ENCODE peak calls at places on chromosome 19, in seven cellular contexts. T, Z, L, J, I, U and G are unnamed samples.
A peak's percentile ranks its signal among the peaks of the same experiment; 100 is the strongest.

GRCh38 chr19:41083516-41083915 is 4.7 kb upstream of the CYP2A13 start:
- DNase-seq in T (no peak), Z (no peak), L (no peak), J (no peak), I (no peak), U (no peak), G (no peak)

GRCh38 chr19:46919324-46919723 is 58.5 kb downstream of the ARHGAP35 start:
- DNase-seq in T (no peak), Z (no peak), L (no peak), J (no peak), I (no peak), U (no peak), G (no peak)

GRCh38 chr19:50450369-50451222 is 17.9 kb downstream of the MYBPC2 start:
- DNase-seq in T (no peak), Z (no peak), L (no peak), J (no peak), I (no peak), U (no peak), G (no peak)

GRCh38 chr19:30091456-30091855 is 149.4 kb downstream of the URI1 start:
- DNase-seq in T (no peak), Z (no peak), L (no peak), J (no peak), I (no peak), U (no peak), G (no peak)

GRCh38 chr19:3768015-3768747 is 3.8 kb downstream of the RAX2 start:
- DNase-seq in T (no peak), Z (no peak), L (no peak), J (no peak), I (no peak), U (no peak), G (no peak)

GRCh38 chr19:6890938-6891337 is 3.6 kb downstream of the ADGRE1 start:
- DNase-seq in T (no peak), Z (no peak), L (no peak), J (no peak), I (no peak), U (no peak), G (no peak)

GRCh38 chr19:37963190-37963947 is 56.4 kb downstream of the SIPA1L3 start:
- DNase-seq in T (no peak), Z (no peak), L (no peak), J (no peak), I (no peak), U (peak; percentile 28), G (no peak)

GRCh38 chr19:54418930-54419800 is 3.9 kb downstream of the TTYH1 start:
- DNase-seq in T (no peak), Z (no peak), L (no peak), J (peak; percentile 6), I (peak; percentile 51), U (no peak), G (no peak)

GRCh38 chr19:19366691-19367396 is 38.6 kb upstream of the GATAD2A start:
- DNase-seq in T (peak; percentile 69), Z (peak; percentile 79), L (no peak), J (peak; percentile 79), I (peak; percentile 85), U (peak; percentile 92), G (no peak)
- TF ChIP-seq POLR2AphosphoS5 in T (no peak), Z (no peak), L (no peak), J (no peak), I (no peak), U (peak; percentile 38), G (no peak)

DNA sequence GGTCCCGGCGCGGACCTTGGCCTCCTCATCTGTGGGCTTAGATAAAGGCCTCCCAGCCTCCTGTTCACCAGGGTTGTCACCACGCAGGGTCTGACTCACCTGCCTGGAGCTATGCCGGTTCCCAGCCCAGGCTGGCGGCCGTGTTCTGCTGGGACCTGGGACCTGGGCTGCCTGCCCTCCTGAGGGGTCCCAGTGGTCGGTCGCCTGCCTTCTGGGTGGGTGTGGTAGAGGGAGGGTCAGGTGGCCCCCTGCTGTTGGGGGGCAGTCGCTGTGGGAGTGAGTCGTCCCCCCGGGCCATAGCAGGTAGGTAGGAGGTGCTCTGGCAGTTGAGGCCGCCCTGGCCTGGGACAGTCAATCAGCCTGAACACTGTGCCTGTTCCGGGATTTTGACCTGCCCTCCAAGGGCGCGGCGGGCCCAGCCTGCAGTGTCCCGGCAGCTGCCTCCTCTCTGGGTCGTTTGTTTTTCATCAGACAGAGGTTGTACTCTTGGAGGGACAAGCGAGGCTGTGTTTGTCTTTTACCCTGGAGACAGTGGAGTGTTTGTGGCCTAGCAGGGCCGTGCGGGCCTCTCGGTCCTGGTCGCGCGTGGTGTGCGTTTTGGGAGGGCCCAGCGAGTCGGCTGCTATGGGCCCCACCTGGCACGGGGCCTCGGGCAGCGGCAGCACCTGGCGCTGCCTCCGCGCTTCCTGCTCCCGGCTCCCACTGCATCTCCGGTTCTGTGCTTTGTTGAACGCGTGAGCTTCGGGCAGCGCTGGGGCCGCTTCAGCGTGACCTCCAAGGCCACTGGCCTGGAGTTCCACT is 2.6 kb downstream of the ADAT3 start:
- DNase-seq in T (no peak), Z (no peak), L (no peak), J (peak; percentile 37), I (no peak), U (peak; percentile 55), G (no peak)
- TF ChIP-seq TAF1 in T (no peak), Z (no peak), L (no peak), J (no peak), I (no peak), U (peak; percentile 50), G (no peak)

DNA sequence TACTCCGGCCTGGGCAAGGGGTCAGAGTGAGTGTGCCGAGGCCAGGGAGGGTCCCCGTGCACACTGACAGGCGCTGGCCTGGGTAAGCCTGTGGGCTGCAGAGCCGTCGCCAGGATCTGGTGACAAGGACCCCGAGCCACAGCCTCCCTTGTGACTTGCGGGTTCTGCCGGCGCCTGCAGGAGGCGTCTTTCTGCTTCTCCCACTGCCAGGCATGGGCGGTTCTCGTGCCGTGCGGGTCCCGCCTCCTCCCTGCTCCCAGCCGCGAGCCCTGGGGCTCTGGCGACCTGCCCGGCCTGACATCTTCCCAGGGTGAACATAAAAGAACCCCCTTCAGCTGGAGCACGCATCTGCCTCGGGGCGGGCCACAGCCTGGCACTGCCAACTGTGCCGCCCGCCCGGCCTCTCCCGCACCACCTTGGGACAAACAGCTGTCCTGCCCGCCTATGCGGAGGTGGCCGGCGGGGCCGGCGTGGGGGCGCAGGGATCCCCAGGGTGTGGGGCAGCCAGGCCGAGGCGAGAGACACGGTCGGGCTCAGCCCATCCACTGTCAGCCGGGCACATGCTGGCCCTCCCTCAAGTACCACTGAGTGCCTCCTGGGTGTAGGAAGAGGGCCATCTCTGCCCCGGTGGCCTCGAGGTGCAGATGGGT is 1.5 kb upstream of the HCN2 start:
- DNase-seq in T (peak; percentile 61), Z (peak; percentile 92), L (no peak), J (peak; percentile 39), I (peak; percentile 90), U (peak; percentile 57), G (peak; percentile 62)
- TF ChIP-seq POLR2AphosphoS5 in T (no peak), Z (no peak), L (no peak), J (no peak), I (no peak), U (no peak), G (no peak)

GRCh38 chr19:868458-869244 is 9.2 kb downstream of the CFD start:
- DNase-seq in T (no peak), Z (no peak), L (no peak), J (no peak), I (no peak), U (no peak), G (no peak)
- TF ChIP-seq TAF1 in T (no peak), Z (no peak), L (no peak), J (no peak), I (no peak), U (no peak), G (no peak)

DNA sequence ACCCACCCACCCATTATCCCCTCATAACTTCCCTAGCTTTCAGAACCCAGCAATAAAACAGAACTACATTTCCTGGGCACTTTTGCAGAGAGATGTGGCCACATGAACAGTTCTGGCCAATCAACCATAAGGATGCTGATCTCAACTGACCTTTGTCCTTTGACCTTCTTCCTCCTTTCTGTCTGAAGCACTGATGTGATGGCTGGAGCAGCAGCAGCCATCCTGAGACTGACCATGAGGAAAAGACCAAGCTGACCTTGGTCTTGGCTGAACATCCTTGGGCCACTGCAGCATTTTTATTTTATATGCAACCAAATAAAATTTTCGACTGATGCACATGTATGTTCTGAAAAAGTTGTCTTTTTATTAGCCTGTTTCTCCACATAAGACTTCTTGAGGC is 33.1 kb upstream of the CACNA1A start:
- DNase-seq in T (no peak), Z (no peak), L (no peak), J (no peak), I (no peak), U (no peak), G (no peak)
- TF ChIP-seq POLR2AphosphoS5 in T (no peak), Z (no peak), L (no peak), J (no peak), I (no peak), U (no peak), G (no peak)

GRCh38 chr19:36051236-36051635 is 2.8 kb downstream of the THAP8 start:
- DNase-seq in T (no peak), Z (no peak), L (no peak), J (no peak), I (peak; percentile 66), U (peak; percentile 56), G (no peak)
- TF ChIP-seq TAF1 in T (no peak), Z (no peak), L (no peak), J (no peak), I (no peak), U (no peak), G (no peak)

GRCh38 chr19:10238172-10238783 is 7.1 kb upstream of the S1PR2 start:
- DNase-seq in T (no peak), Z (no peak), L (no peak), J (no peak), I (no peak), U (peak; percentile 83), G (no peak)
- TF ChIP-seq POLR2AphosphoS5 in T (no peak), Z (no peak), L (no peak), J (no peak), I (no peak), U (no peak), G (no peak)

DNA sequence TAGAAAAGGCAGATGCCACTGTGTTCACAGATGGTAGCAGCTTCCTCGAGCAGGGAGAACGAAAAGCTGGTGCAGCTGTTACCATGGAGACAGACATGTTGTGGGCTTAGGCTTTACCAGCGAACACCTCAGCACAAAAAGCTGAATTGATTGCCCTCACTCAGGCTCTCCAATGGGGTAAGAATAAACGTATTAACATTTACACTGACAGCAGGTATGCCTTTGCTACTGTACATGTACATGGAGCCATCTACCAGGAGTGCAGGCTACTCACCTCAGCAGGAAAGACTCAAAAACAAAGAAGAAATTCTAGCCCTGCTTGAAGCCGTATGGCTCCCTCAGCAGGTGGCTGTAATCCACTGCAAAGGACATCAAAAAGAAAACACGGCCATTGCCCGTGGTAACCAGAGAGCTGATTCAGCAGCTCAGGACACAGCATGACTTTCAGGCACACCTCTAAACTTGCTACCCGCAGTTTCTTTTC is 197.7 kb downstream of the ZNF737 start:
- DNase-seq in T (no peak), Z (no peak), L (no peak), J (no peak), I (peak; percentile 62), U (no peak), G (no peak)
- TF ChIP-seq TAF1 in T (no peak), Z (no peak), L (no peak), J (no peak), I (no peak), U (no peak), G (no peak)